ENCODE peak calls at places on chromosome 21, in seven cellular contexts. K is fibroblast of gingiva; M is right lobe of liver; N is naive thymus-derived CD8-positive, alpha-beta T cell; U is stimulated activated CD4-positive, alpha-beta T cell treated with anti-CD3 and anti-CD28 coated beads, Interleukin-15, amount 100 ng/mL, for 1 hour; T is BJ; O is body of pancreas. R is an unnamed sample.

GRCh38 chr21:40671721-40672120 is 175.2 kb downstream of the DSCAM start:
- DNase-seq in K (no peak), M (no peak), U (no peak), N (no peak), T (no peak), O (no peak), R (no peak)

GRCh38 chr21:22575165-22575584 is 1577.0 kb downstream of the NCAM2 start:
- DNase-seq in U (no peak), T (no peak), N (no peak), M (no peak), K (no peak), O (no peak), R (no peak)

GRCh38 chr21:41627428-41627827 is 119.5 kb upstream of the TMPRSS2 start:
- DNase-seq in N (no peak), K (peak), T (peak), U (no peak), M (no peak), O (no peak), R (no peak)

GRCh38 chr21:42162831-42163510 is 56.0 kb upstream of the ABCG1 start:
- DNase-seq in U (no peak), M (no peak), K (no peak), O (no peak), N (no peak), T (no peak), R (no peak)

GRCh38 chr21:45950740-45951515 is 30.6 kb upstream of the COL6A1 start:
- DNase-seq in O (peak), K (peak), M (no peak), T (no peak), U (no peak), N (no peak), R (peak)

GRCh38 chr21:44846485-44847260 is 26.8 kb downstream of the PTTG1IP start:
- DNase-seq in O (peak), U (no peak), M (peak), K (peak), T (no peak), N (peak), R (peak)

GRCh38 chr21:44789880-44790279 is 11.7 kb downstream of the UBE2G2 start:
- DNase-seq in M (no peak), N (no peak), K (no peak), O (no peak), U (no peak), T (peak), R (no peak)

GRCh38 chr21:32226444-32226843 is 52.4 kb downstream of the MIS18A start:
- DNase-seq in U (no peak), O (no peak), T (no peak), N (no peak), M (no peak), K (no peak), R (no peak)